ENCODE peak calls at places on chromosomes 6 and 20, in five cellular contexts. One of them, this sample, is unnamed.

GRCh38 chr6:123380257-123380656 is 256.5 kb downstream of the TRDN start:
- DNase-seq in omental fat pad: no peak
- DNase-seq in AG10803: peak
- DNase-seq in epithelial cell of proximal tubule: peak
- DNase-seq in cardiac fibroblast: peak
- DNase-seq in this sample: peak

GRCh38 chr6:160973856-160974255 is 17.7 kb upstream of the MAP3K4 start:
- DNase-seq in epithelial cell of proximal tubule: no peak
- DNase-seq in AG10803: peak
- DNase-seq in omental fat pad: no peak
- DNase-seq in cardiac fibroblast: peak
- DNase-seq in this sample: peak

GRCh38 chr6:11969092-11969491 is 43.0 kb upstream of the HIVEP1 start:
- DNase-seq in epithelial cell of proximal tubule: no peak
- DNase-seq in cardiac fibroblast: peak
- DNase-seq in AG10803: peak
- DNase-seq in omental fat pad: no peak
- DNase-seq in this sample: peak

GRCh38 chr6:30814137-30815084 is 69.9 kb upstream of the DDR1 start:
- DNase-seq in omental fat pad: peak
- DNase-seq in AG10803: peak
- DNase-seq in epithelial cell of proximal tubule: no peak
- DNase-seq in cardiac fibroblast: peak
- DNase-seq in this sample: peak

GRCh38 chr6:148521158-148521557 is 178.5 kb downstream of the SASH1 start:
- DNase-seq in AG10803: no peak
- DNase-seq in cardiac fibroblast: no peak
- DNase-seq in epithelial cell of proximal tubule: no peak
- DNase-seq in omental fat pad: no peak
- DNase-seq in this sample: peak

GRCh38 chr6:17042422-17043147 is 59.3 kb upstream of the STMND1 start:
- DNase-seq in omental fat pad: peak
- DNase-seq in cardiac fibroblast: peak
- DNase-seq in epithelial cell of proximal tubule: peak
- DNase-seq in AG10803: peak
- DNase-seq in this sample: peak

GRCh38 chr6:163415176-163415619 is 680 bp downstream of the QKI start:
- DNase-seq in epithelial cell of proximal tubule: no peak
- DNase-seq in AG10803: no peak
- DNase-seq in cardiac fibroblast: no peak
- DNase-seq in omental fat pad: no peak
- DNase-seq in this sample: no peak

GRCh38 chr6:52641388-52641787 is 29.5 kb upstream of the TMEM14A start:
- DNase-seq in omental fat pad: no peak
- DNase-seq in cardiac fibroblast: no peak
- DNase-seq in AG10803: no peak
- DNase-seq in epithelial cell of proximal tubule: no peak
- DNase-seq in this sample: no peak

GRCh38 chr6:148164645-148165044 is 178.0 kb upstream of the SASH1 start:
- DNase-seq in omental fat pad: no peak
- DNase-seq in cardiac fibroblast: no peak
- DNase-seq in epithelial cell of proximal tubule: no peak
- DNase-seq in AG10803: no peak
- DNase-seq in this sample: no peak

GRCh38 chr6:10412948-10413849 is 1.7 kb downstream of the TFAP2A start:
- DNase-seq in AG10803: no peak
- DNase-seq in cardiac fibroblast: no peak
- DNase-seq in omental fat pad: no peak
- DNase-seq in epithelial cell of proximal tubule: no peak
- DNase-seq in this sample: no peak

GRCh38 chr6:26392932-26393636 is 9.0 kb upstream of the BTN3A1 start:
- DNase-seq in AG10803: no peak
- DNase-seq in cardiac fibroblast: peak
- DNase-seq in epithelial cell of proximal tubule: no peak
- DNase-seq in omental fat pad: no peak
- DNase-seq in this sample: peak
- TF ChIP-seq CTCF in AG10803: no peak
- TF ChIP-seq CTCF in cardiac fibroblast: no peak
- TF ChIP-seq CTCF in epithelial cell of proximal tubule: no peak
- TF ChIP-seq CTCF in omental fat pad: no peak
- TF ChIP-seq CTCF in this sample: no peak

GRCh38 chr6:14317616-14318015 is 200.0 kb downstream of the CD83 start:
- DNase-seq in epithelial cell of proximal tubule: no peak
- DNase-seq in cardiac fibroblast: no peak
- DNase-seq in AG10803: no peak
- DNase-seq in omental fat pad: no peak
- DNase-seq in this sample: no peak

GRCh38 chr6:14324042-14324441 is 206.5 kb downstream of the CD83 start:
- DNase-seq in epithelial cell of proximal tubule: no peak
- DNase-seq in cardiac fibroblast: no peak
- DNase-seq in omental fat pad: no peak
- DNase-seq in AG10803: no peak
- DNase-seq in this sample: no peak

GRCh38 chr6:14322841-14323240 is 205.3 kb downstream of the CD83 start:
- DNase-seq in omental fat pad: no peak
- DNase-seq in cardiac fibroblast: no peak
- DNase-seq in AG10803: no peak
- DNase-seq in epithelial cell of proximal tubule: no peak
- DNase-seq in this sample: no peak

GRCh38 chr6:14320342-14320741 is 202.8 kb downstream of the CD83 start:
- DNase-seq in cardiac fibroblast: no peak
- DNase-seq in omental fat pad: no peak
- DNase-seq in epithelial cell of proximal tubule: no peak
- DNase-seq in AG10803: no peak
- DNase-seq in this sample: no peak

DNA sequence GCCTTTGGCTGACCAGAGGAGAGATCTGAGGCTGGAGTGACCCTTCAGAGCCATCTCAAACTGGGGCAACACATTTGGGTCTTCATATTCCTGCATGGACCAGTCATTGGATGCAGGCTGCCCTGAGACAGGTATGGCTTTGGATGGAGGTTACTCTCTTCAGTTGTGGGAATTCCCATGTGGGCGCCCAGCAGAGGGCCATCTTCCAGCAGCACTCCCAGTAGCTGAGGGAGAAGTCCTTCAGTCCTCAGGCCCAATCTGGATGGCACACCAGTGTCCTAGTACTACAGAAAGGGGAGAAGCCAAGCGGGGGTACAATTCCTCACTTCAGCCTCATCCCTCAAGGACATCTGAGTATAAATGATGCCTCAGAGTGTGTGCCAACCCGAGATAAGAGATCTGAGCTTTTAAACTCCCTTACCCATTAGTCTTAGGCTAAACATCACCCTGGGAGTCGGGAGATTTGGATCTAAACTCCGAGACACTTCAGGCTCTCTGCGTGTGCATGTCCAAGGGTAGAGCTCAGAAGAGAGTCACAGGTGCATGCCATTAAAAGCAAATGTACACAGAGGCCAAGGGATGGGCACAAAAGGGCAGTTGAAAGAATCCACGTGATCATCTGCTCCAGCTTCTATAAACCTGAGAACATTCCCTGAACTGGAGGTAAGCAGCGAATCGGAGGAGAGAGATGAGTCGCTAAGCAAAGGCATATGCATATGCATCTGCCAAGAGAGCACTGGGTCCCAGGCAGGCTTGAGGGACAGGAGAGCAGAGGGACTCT is 204.6 kb downstream of the CD83 start:
- DNase-seq in epithelial cell of proximal tubule: no peak
- DNase-seq in cardiac fibroblast: no peak
- DNase-seq in AG10803: no peak
- DNase-seq in omental fat pad: no peak
- DNase-seq in this sample: no peak
- TF ChIP-seq CTCF in epithelial cell of proximal tubule: peak
- TF ChIP-seq CTCF in cardiac fibroblast: no peak
- TF ChIP-seq CTCF in AG10803: no peak
- TF ChIP-seq CTCF in omental fat pad: no peak
- TF ChIP-seq CTCF in this sample: no peak

DNA sequence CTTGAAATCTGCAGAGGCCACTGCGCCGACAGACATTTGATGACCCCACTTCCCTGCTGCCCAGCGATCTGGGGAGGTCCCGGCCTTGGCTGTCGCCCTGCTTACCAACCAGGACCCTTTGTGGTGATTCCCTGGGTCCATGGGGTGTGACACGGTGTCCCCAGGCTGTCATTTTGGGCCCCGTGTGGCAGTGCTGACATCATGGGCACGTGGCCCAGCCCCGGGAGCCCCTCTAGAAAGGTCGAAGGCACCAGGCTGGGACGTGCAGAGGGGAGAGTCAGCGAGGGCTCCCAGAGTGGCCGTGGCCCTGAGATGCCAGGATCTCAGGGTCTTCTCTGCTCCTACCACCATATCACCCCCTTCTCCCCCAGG is 170.0 kb downstream of the TAF4 start:
- DNase-seq in AG10803: no peak
- DNase-seq in cardiac fibroblast: no peak
- DNase-seq in omental fat pad: no peak
- DNase-seq in epithelial cell of proximal tubule: no peak
- DNase-seq in this sample: no peak
- TF ChIP-seq CTCF in AG10803: no peak
- TF ChIP-seq CTCF in cardiac fibroblast: no peak
- TF ChIP-seq CTCF in omental fat pad: no peak
- TF ChIP-seq CTCF in epithelial cell of proximal tubule: no peak
- TF ChIP-seq CTCF in this sample: no peak

DNA sequence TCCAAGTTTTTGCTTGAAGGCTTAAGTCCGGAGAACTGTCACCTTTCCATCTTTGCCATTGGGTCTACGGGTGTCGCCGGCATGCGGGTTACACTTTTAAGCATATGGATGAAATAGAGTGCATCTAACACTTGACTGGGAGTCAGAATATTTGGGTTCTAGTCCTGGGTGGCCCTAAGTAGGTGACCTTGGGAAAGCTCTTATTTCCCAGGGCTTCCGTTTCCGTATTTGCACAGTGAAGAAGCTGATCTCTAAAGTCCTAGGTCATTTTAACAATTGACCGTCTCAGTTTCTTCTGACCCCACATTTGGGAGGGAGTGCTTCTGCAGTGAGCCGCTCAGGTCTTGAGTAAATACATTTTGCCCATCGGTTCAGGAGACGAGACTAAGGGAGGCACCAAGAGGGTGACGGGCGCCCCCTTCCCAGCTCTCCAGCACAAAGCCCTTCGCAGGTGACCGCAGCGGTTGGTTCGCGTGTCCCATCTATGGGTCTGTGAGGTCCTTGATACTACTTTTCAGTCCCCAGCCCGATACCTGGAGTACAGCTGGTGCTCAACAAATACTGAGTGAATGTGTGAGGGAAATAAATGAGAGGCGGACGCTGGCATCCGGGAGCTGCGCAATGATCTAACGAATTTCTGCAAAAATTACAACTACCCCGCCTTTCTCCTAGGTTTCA is 580 bp upstream of the BLTP3A start:
- DNase-seq in cardiac fibroblast: peak
- DNase-seq in AG10803: peak
- DNase-seq in epithelial cell of proximal tubule: no peak
- DNase-seq in omental fat pad: no peak
- DNase-seq in this sample: peak
- TF ChIP-seq CTCF in cardiac fibroblast: no peak
- TF ChIP-seq CTCF in AG10803: no peak
- TF ChIP-seq CTCF in epithelial cell of proximal tubule: peak
- TF ChIP-seq CTCF in omental fat pad: no peak
- TF ChIP-seq CTCF in this sample: peak

DNA sequence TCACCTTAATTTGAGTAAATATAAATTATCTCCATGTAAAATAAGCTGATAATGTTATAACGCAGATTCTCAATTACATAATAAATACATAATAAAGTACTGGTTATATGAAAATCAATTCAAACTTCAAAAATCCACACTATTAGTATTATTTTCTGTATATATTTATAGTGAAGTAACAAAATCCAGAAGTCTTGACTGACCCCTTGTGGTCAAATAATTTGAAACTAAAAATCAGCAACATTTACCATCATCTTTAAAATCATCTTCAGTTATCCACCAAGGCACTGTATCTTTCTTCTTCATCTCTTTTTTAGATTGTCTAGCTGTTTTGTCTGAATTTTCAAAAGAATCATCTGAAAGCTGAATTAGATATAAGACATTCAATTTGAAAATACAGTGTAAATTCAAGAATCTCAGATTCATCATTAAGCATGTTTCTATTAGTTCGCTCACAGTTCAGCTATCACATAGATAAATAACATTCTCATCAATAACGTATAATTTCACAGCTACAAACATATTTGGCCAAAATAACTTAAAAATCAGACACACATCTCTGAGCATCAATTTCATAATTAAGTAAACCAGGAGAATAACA is 6.5 kb downstream of the CEP162 start:
- DNase-seq in omental fat pad: no peak
- DNase-seq in epithelial cell of proximal tubule: no peak
- DNase-seq in AG10803: peak
- DNase-seq in cardiac fibroblast: peak
- DNase-seq in this sample: peak
- TF ChIP-seq CTCF in omental fat pad: no peak
- TF ChIP-seq CTCF in epithelial cell of proximal tubule: peak
- TF ChIP-seq CTCF in AG10803: peak
- TF ChIP-seq CTCF in cardiac fibroblast: peak
- TF ChIP-seq CTCF in this sample: peak